ENCODE peak calls at places on chromosomes 4 and X, in six cellular contexts. Z is ovary, I is transverse colon, N is GM12878, R is K562, M is sigmoid colon. F is an unnamed sample. For H3K27me3 and H3K4me1, the result is how much of the 10 kb centered on the place peaks cover.

GRCh38 chrX:115268421-115268820 is 21.1 kb upstream of the LUZP4 start:
- DNase-seq in M (no peak), I (no peak), Z (no peak), N (no peak), R (no peak), F (no peak)

GRCh38 chr4:55378617-55379467 is 16.9 kb upstream of the TMEM165 start:
- DNase-seq in N (no peak), R (no peak), I (peak), Z (no peak), M (no peak), F (no peak)

GRCh38 chr4:180398564-180398963 is 1844.6 kb upstream of the TENM3 start:
- DNase-seq in M (no peak), I (no peak), R (no peak), Z (no peak), N (no peak), F (no peak)

GRCh38 chr4:90183254-90183653 is 56.1 kb downstream of the CCSER1 start:
- DNase-seq in I (peak), M (no peak), Z (no peak), N (no peak), R (no peak), F (no peak)

GRCh38 chr4:26785766-26786165 is 74.9 kb upstream of the STIM2 start:
- DNase-seq in I (no peak), Z (no peak), M (no peak), R (no peak), N (no peak), F (no peak)

GRCh38 chr4:54217642-54218486 is 11.2 kb upstream of the PDGFRA start:
- DNase-seq in M (peak), I (peak), R (peak), N (no peak), Z (peak), F (peak)

GRCh38 chr4:1449833-1450741 is 43.8 kb upstream of the NKX1-1 start:
- DNase-seq in R (no peak), I (no peak), Z (no peak), M (peak), N (no peak), F (no peak)

GRCh38 chrX:34658316-34658715 is 1.2 kb upstream of the TMEM47 start:
- DNase-seq in Z (no peak), I (no peak), M (no peak), N (no peak), R (no peak), F (no peak)

GRCh38 chrX:154655786-154656185 is 2.4 kb upstream of the CTAG2 start:
- DNase-seq in M (no peak), R (no peak), N (no peak), I (no peak), Z (no peak), F (no peak)

GRCh38 chr4:176286728-176287127 is 17.7 kb upstream of the ASB5 start:
- DNase-seq in M (no peak), R (no peak), N (no peak), I (no peak), Z (no peak), F (no peak)

GRCh38 chrX:19382500-19383145 is 38.9 kb downstream of the PDHA1 start:
- DNase-seq in M (peak), I (peak), Z (no peak), R (peak), N (no peak), F (peak)

GRCh38 chrX:149453911-149454820 is 50.9 kb downstream of the IDS start:
- DNase-seq in N (no peak), I (no peak), R (no peak), M (no peak), Z (no peak), F (no peak)

GRCh38 chr4:77804471-77804870 is 14.7 kb downstream of the CNOT6L start:
- DNase-seq in R (no peak), Z (no peak), N (no peak), I (no peak), M (no peak), F (no peak)

GRCh38 chr4:177951026-177951425 is 508.8 kb upstream of the AGA start:
- DNase-seq in N (no peak), R (no peak), M (no peak), Z (no peak), I (no peak), F (no peak)

GRCh38 chrX:82742351-82742750 is 765.7 kb upstream of the POU3F4 start:
- DNase-seq in N (no peak), I (no peak), M (no peak), R (no peak), Z (no peak), F (no peak)

GRCh38 chr4:26325191-26325590 is 4.4 kb downstream of the RBPJ start:
- DNase-seq in N (no peak), Z (no peak), M (no peak), I (no peak), R (peak), F (no peak)

GRCh38 chr4:5812506-5813229 is 80.2 kb downstream of the CRMP1 start:
- DNase-seq in R (peak), I (no peak), N (no peak), Z (no peak), M (peak), F (no peak)

GRCh38 chr4:125464146-125464545 is 149.4 kb downstream of the FAT4 start:
- DNase-seq in N (no peak), M (no peak), Z (no peak), R (no peak), I (no peak), F (no peak)

GRCh38 chr4:109721033-109721432 is 8.8 kb downstream of the PLA2G12A start:
- DNase-seq in Z (no peak), I (no peak), M (no peak), R (peak), N (no peak), F (no peak)

GRCh38 chr4:112889619-112890294 is 159.7 kb upstream of the ANK2 start:
- DNase-seq in N (peak), M (no peak), I (no peak), Z (no peak), R (no peak), F (peak)

GRCh38 chrX:23888887-23889501 is 18.7 kb downstream of the APOO start:
- DNase-seq in I (no peak), M (no peak), R (no peak), N (no peak), Z (no peak), F (no peak)

GRCh38 chrX:155262970-155263754 is 1.1 kb downstream of the RAB39B start:
- DNase-seq in N (no peak), M (no peak), I (no peak), R (no peak), Z (no peak), F (no peak)

GRCh38 chr4:25667931-25668557 is 12.4 kb downstream of the SLC34A2 start:
- DNase-seq in R (peak), Z (no peak), N (no peak), M (no peak), I (peak), F (no peak)

GRCh38 chr4:13966241-13967195 is 339.0 kb upstream of the BOD1L1 start:
- DNase-seq in N (no peak), R (no peak), M (no peak), Z (no peak), I (no peak), F (no peak)

GRCh38 chr4:76781698-76782595 is 116.0 kb downstream of the SOWAHB start:
- DNase-seq in R (peak), N (peak), Z (no peak), M (no peak), I (no peak), F (no peak)

DNA sequence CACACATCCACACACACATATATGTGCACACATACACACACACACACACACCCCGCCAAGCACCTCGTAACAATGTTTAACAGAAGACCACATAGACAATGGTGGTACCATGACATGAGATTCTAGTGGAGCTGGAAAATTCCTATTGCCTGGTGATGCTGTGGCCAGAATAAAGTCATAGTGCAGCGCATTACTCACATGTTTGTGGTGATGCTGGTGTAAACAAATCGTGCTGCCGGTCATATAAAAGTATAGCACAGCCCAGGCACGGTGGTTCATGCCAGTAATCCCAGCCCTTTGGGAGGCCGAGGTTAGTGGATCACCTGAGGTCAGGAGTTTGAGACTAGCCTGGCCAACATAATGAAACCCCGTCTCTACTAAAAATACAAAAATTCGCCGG is 275.2 kb downstream of the TRIML1 start:
- DNase-seq in R (no peak), I (no peak), Z (no peak), N (no peak), M (no peak), F (no peak)
- H3K27me3 ChIP-seq in R (under half), I (under half), Z (under half), N (under half), M (under half), F (under half)

DNA sequence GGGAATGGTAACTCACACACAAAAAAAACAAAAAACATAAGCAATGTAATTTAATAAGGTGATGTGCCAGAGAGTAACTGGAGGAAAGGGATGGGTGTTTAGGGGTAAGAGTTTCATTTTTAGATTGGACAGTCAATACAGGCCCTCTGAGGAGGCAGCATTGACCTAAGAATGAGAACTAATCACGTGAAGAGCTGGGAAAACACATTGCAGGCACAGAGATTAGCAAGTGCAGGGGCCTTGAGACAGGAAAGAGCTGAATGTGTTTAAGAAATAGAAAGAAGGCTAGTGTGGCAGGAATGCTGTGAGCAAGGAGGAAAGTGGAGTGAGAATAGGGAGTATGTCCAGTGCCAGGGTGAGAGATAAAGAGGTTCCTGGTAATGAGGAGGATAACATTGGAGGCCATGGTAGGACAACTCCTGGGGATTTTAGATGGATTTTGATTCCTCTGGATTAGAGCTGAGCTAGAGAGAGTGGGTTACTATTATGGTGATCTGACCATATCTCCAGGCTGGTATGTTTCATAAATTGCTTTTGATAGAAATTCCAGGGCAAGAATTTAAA is 17.6 kb downstream of the PDLIM5 start:
- DNase-seq in N (no peak), R (no peak), I (no peak), Z (no peak), M (no peak), F (no peak)
- H3K4me1 ChIP-seq in N (under half), R (under half), I (under half), Z (under half), M (half or more), F (under half)

DNA sequence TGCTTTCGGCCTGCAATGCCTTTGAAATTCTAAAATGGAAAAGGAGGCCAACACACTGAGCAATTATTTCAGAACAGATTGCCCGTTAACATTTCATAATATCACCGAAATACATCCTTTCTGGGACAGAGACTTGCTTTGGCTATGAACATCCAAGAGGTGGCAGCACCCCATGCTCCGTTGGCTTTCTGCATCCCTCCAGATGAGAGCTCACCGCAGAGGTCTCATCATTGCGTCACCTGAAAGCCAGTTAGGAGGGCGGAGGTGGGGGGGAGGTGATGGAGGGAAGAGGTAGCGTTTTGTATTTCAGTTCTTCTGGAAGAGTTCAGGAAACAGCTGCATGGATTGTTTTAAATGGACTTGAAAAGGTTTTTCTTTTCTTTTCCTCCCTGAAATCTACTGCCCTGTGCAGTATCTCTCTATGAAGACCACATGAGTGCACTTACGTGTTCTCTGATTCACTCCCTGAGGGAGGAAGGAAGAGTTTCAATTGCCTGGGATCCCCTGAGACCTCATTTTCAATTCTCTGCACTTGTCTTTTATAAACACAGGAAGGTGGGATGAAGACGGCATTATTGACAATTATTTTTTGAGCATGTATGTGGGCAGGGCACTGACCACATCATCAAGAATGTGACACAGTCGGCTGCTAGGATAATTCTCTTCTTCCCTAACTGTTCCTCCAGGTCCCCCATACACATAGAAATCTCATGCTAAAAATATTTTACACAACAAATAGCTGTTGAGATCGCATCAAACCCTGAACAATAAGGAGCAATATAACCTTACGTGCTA is 166.9 kb upstream of the PGRMC2 start:
- DNase-seq in R (peak), Z (peak), N (peak), M (peak), I (peak), F (peak)
- TF ChIP-seq EP300 in R (peak), Z (no peak), N (no peak), M (no peak), I (no peak), F (peak)

GRCh38 chrX:68916891-68917290 is 88.1 kb downstream of the EFNB1 start:
- DNase-seq in Z (no peak), N (no peak), I (no peak), R (no peak), M (no peak), F (no peak)

GRCh38 chrX:68914337-68914989 is 85.6 kb downstream of the EFNB1 start:
- DNase-seq in N (no peak), Z (no peak), M (no peak), R (no peak), I (no peak), F (no peak)

GRCh38 chrX:68917799-68918198 is 89.0 kb downstream of the EFNB1 start:
- DNase-seq in Z (no peak), M (no peak), I (no peak), N (no peak), R (no peak), F (no peak)

GRCh38 chrX:68918202-68918601 is 89.4 kb downstream of the EFNB1 start:
- DNase-seq in Z (no peak), R (no peak), M (no peak), N (no peak), I (no peak), F (no peak)

DNA sequence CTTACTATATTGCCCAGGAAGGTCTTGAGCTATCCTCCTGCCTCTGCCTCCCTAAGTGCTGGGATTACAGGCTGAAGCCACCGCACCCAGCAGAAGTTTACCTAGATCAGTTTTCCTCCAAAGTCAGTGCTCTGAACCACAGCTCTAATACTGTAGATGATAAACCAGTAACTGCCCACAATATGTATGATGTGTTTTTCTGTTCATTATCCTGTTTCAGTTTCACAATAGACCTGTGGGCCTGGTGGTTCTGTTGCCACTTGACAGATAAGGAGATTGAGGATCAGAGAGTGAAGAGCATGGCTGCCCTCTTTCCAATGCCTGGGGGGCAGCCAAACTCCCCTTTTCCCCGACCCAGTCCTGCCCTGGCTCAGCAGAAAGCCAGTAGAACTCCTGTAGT is 87.0 kb downstream of the EFNB1 start:
- DNase-seq in M (no peak), R (no peak), Z (no peak), N (no peak), I (no peak), F (no peak)
- H3K27me3 ChIP-seq in M (under half), R (under half), Z (under half), N (under half), I (under half), F (under half)

GRCh38 chr4:17063870-17064269 is 165.4 kb upstream of the LDB2 start:
- DNase-seq in N (no peak), I (no peak), R (no peak), Z (no peak), M (no peak), F (no peak)

GRCh38 chr4:17058506-17058905 is 160.1 kb upstream of the LDB2 start:
- DNase-seq in I (no peak), N (no peak), Z (peak), R (no peak), M (no peak), F (no peak)

GRCh38 chr4:17057035-17057434 is 158.6 kb upstream of the LDB2 start:
- DNase-seq in I (no peak), R (no peak), Z (no peak), N (no peak), M (no peak), F (no peak)

GRCh38 chr4:17059192-17059634 is 160.8 kb upstream of the LDB2 start:
- DNase-seq in N (no peak), Z (peak), I (no peak), M (no peak), R (no peak), F (peak)

DNA sequence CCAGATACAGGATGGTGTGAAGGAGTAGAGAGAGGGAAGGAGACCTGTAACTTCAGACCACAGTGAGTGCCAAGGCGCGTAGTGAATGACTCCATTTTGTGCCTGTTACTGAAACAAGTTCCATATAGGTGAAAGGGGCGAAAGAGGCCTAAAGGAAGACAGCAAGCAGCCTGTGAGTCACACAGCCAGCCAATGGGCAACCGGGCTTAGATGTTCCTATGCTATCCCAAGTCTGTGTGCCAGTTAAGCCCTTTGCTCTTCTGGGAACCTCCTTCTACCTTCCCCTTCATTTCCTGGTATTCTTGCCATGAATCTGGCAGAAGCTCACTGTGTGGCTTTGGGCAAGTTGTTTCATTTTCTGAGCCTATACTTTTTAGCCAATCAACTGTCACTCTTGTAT is 161.8 kb upstream of the LDB2 start:
- DNase-seq in I (no peak), M (no peak), R (no peak), Z (no peak), N (no peak), F (no peak)
- H3K4me1 ChIP-seq in I (under half), M (under half), R (under half), Z (under half), N (under half), F (under half)

GRCh38 chrX:20479048-20479447 is 212.3 kb upstream of the RPS6KA3 start:
- DNase-seq in N (no peak), I (no peak), R (no peak), M (no peak), Z (no peak), F (no peak)
- TF ChIP-seq EP300 in N (no peak), I (no peak), R (no peak), M (no peak), Z (no peak), F (no peak)